ENCODE peak calls at places on chromosomes 16 and 17, in seven cellular contexts. A, J, B, R, W, P and C are unnamed samples.
A peak's percentile ranks its signal among the peaks of the same experiment; 100 is the strongest.

GRCh38 chr17:17125136-17126084 is 80.7 kb downstream of the PLD6 start:
- DNase-seq in B (no peak), J (no peak), A (no peak), P (no peak), R (no peak), W (no peak), C (no peak)

GRCh38 chr16:73043828-73044493 is 4.0 kb downstream of the ZFHX3 start:
- DNase-seq in R (no peak), P (no peak), B (peak; percentile 60), J (no peak), W (no peak), A (peak; percentile 52), C (peak; percentile 74)

GRCh38 chr16:74660383-74660782 is 6.3 kb downstream of the RFWD3 start:
- DNase-seq in B (no peak), A (no peak), R (no peak), W (no peak), J (peak; percentile 57), P (no peak), C (no peak)

GRCh38 chr16:78227855-78228254 is 128.4 kb downstream of the WWOX start:
- DNase-seq in B (no peak), R (no peak), A (no peak), W (no peak), P (no peak), J (no peak), C (no peak)

GRCh38 chr17:62790554-62790953 is 17.6 kb downstream of the MARCHF10 start:
- DNase-seq in R (peak; percentile 74), W (no peak), A (peak; percentile 93), P (no peak), J (peak; percentile 39), B (peak; percentile 94), C (peak; percentile 93)

GRCh38 chr16:57536306-57537193 is at the start of gene CCDC102A:
- DNase-seq in P (no peak), A (no peak), R (no peak), J (no peak), W (peak; percentile 20), B (peak; percentile 60), C (no peak)

GRCh38 chr17:82507631-82508175 is 11.8 kb upstream of the FOXK2 start:
- DNase-seq in W (no peak), P (no peak), R (no peak), A (no peak), J (no peak), B (no peak), C (no peak)

GRCh38 chr17:50943575-50943933 is 77.4 kb upstream of the TOB1 start:
- DNase-seq in J (no peak), W (no peak), P (no peak), B (no peak), R (no peak), A (no peak), C (no peak)

GRCh38 chr17:11369570-11369969 is 128.6 kb downstream of the SHISA6 start:
- DNase-seq in B (no peak), P (no peak), R (no peak), J (no peak), W (no peak), A (no peak), C (no peak)

GRCh38 chr17:49952209-49952911 is 16.6 kb upstream of the DLX4 start:
- DNase-seq in A (peak; percentile 40), B (peak; percentile 79), J (peak; percentile 66), R (peak; percentile 83), P (peak; percentile 76), W (peak; percentile 71), C (peak; percentile 28)

GRCh38 chr17:50608700-50609375 is 25.8 kb upstream of the ABCC3 start:
- DNase-seq in R (no peak), B (no peak), J (no peak), A (no peak), W (no peak), P (no peak), C (no peak)

GRCh38 chr16:66549284-66550131 is at the start of gene TK2:
- DNase-seq in J (peak; percentile 39), R (peak; percentile 52), B (peak; percentile 91), P (no peak), W (peak; percentile 65), A (peak; percentile 72), C (peak; percentile 54)

GRCh38 chr17:62714016-62714777 is 86.7 kb downstream of the MRC2 start:
- DNase-seq in W (no peak), J (no peak), B (peak; percentile 78), A (peak; percentile 79), P (no peak), R (no peak), C (peak; percentile 69)

DNA sequence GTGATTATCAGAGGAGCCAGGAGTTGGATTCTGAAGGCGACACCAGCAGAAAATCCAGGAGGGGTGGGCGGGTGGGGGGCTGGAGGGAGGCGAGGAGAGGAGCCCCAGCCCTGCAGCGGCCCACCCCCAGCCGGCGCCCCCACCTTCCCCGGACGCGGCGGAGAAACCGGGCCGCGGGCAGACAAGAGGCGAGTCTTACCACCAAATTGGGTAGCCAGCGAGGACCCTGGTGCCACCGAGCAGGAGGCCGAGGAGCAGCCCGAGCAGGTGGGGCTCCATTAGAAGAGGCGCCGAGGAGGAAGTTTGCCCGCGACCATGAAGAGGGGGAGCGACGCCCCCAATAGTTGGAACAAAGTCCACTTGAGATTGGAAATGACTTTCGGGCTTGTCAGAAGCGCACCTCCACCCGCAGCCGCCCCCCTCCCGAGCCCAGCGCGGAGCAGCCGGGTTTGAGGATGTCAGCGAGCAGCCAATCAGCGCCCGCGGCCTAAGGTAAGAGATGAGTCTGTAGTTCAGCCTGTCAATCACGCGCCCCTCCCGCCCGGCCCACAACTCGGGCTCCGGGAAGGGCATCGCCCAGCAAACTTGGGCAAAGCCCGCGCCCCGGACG is at the start of gene WNT3:
- DNase-seq in B (no peak), J (no peak), P (no peak), W (no peak), R (no peak), A (no peak), C (no peak)
- H3K27me3 ChIP-seq in B (peaks cover 57% of the 10 kb centered on the region), J (no peaks in the 10 kb centered on the region), P (no peaks in the 10 kb centered on the region), W (peaks cover 73% of the 10 kb centered on the region), R (peaks cover 14% of the 10 kb centered on the region), A (peaks cover 93% of the 10 kb centered on the region), C (peaks cover 68% of the 10 kb centered on the region)

GRCh38 chr17:27524594-27524993 is 68.3 kb downstream of the KSR1 start:
- DNase-seq in R (no peak), P (no peak), A (no peak), J (no peak), W (no peak), B (no peak), C (no peak)
- H3K4me1 ChIP-seq in R (peaks cover 27% of the 10 kb centered on the region), P (peaks cover 31% of the 10 kb centered on the region), A (peaks cover 38% of the 10 kb centered on the region), J (peaks cover 2% of the 10 kb centered on the region), W (no peaks in the 10 kb centered on the region), B (no peaks in the 10 kb centered on the region), C (peaks cover 8% of the 10 kb centered on the region)

DNA sequence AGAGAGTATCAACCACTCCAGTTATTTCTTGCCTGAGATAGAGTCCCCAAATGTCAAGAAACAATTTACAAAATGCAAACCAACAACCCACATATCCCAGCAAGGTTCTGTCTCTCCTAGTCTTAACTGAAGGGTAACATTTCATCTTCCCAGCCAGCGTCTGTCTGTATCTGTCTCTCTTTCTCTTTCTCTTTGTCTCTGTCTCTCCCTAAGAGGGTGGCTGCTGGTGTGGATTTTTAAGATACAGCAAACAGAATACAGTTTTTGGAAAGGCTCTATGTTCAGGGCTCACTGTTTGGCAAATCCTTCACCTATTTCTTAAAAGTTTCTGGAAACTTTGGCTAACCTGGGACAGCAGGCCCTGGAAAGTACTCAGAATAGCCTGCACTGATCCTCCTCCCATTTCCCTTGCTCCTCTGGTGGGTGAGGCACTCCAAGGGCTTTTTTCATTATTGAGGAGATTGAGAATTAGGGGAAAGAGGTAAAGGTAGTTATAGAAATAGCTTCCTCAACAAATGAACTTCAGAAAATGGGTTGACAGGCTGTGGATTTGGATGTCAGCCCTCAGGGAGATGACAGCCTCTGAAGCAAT is 6.2 kb downstream of the HOXB4 start:
- DNase-seq in J (peak; percentile 50), A (no peak), B (no peak), W (no peak), R (no peak), P (no peak), C (no peak)
- H4K20me1 ChIP-seq in J (no peaks in the 10 kb centered on the region), A (peaks cover 8% of the 10 kb centered on the region), B (no peaks in the 10 kb centered on the region), W (no peaks in the 10 kb centered on the region), R (no peaks in the 10 kb centered on the region), P (no peaks in the 10 kb centered on the region), C (no peaks in the 10 kb centered on the region)

GRCh38 chr16:56349086-56349415 is 76.3 kb downstream of the AMFR start:
- DNase-seq in R (no peak), W (no peak), P (no peak), J (no peak), B (no peak), A (no peak), C (no peak)

GRCh38 chr16:56349711-56350161 is 75.6 kb downstream of the AMFR start:
- DNase-seq in J (no peak), P (no peak), B (no peak), W (no peak), A (no peak), R (no peak), C (no peak)

GRCh38 chr16:56347166-56347565 is 78.2 kb downstream of the AMFR start:
- DNase-seq in B (no peak), W (no peak), P (no peak), A (no peak), R (no peak), J (no peak), C (no peak)

GRCh38 chr16:56347670-56348069 is 77.7 kb downstream of the AMFR start:
- DNase-seq in A (no peak), J (no peak), R (no peak), B (no peak), P (no peak), W (no peak), C (no peak)

DNA sequence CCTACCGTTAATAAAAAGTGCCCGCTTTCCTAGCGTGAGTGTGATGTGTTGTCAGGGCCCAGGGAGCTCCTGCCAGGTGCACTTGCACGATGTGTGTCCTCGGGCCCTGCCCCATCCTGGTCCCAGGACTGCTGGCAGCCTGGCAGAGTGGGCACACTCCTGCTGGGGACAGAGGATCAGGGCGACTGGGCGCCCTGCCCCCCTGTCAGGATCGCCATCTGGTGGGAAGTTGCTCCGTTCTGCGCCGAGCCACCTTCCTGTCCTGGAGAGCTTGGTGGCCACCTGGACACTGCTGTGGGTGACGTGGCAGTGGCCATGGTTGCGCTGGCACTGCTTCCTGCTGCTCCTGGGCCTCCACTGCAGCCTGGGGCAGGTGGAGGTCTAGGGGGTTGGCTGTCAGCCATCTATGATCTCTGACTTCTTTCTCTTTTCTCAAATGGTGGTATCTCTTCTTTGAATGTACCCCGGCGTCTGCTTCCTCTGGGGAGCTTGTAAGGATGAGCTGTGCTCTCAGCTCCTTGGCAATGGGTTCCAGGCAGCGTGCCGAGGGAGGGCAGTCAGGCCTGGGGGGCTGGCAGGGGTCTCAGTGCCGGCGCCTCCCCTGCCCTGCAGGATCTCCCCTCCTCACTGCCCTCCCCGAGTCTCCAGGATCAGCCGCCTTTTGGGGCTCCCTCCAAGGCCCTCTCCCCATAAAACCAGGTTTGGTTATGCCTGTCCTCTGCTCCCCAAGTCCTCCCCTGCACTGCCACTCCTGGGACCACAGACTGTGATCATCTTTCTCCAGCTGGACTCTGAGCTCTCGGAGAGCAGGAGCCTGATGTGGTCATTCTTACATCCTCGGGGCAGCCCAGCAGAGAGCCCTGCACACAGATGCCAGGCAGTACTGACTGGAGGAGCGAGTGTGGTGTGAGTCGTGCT is 76.9 kb downstream of the AMFR start:
- DNase-seq in P (no peak), W (no peak), R (no peak), A (peak; percentile 37), J (no peak), B (peak; percentile 14), C (no peak)
- H3K27me3 ChIP-seq in P (no peaks in the 10 kb centered on the region), W (peaks cover 33% of the 10 kb centered on the region), R (no peaks in the 10 kb centered on the region), A (peaks cover 5% of the 10 kb centered on the region), J (no peaks in the 10 kb centered on the region), B (no peaks in the 10 kb centered on the region), C (no peaks in the 10 kb centered on the region)

DNA sequence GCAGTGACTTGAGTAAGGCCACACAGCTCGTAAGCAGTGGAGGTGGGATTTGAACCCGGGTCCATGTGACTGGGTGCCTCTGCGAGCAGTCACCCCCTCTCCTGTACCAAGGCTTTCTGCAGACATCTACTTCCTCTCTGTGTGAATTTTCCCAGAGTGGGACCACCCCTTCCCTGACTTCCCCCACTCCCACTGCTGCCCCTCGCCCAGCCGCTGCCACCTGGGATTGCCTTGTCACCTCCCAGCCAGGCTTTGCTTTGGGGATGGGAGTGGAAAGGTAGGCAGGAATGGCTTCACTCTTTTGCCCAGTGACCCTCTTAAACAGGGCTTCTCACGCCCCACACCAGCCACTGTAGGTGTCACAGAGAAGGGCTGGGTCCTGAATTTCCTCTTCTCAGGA is 105.2 kb upstream of the SEC14L1 start:
- DNase-seq in A (no peak), W (no peak), P (no peak), J (no peak), B (no peak), R (no peak), C (no peak)
- H3K4me1 ChIP-seq in A (no peaks in the 10 kb centered on the region), W (no peaks in the 10 kb centered on the region), P (no peaks in the 10 kb centered on the region), J (no peaks in the 10 kb centered on the region), B (no peaks in the 10 kb centered on the region), R (no peaks in the 10 kb centered on the region), C (no peaks in the 10 kb centered on the region)